ENCODE peak calls at places on chromosomes 16 and 17, in nine cellular contexts. H is RCC 7860; Z is effector memory CD4-positive, alpha-beta T cell; N is activated B cell treated with CpG ODN at 0.5 μM for 24 hours; K is Right ventricle myocardium superior; I is non-pigmented ciliary epithelial cell; E is CD8-positive, alpha-beta memory T cell; S is HEK293T; J is GM12891. X is an unnamed sample.

GRCh38 chr16:9090101-9090959 is 1.1 kb upstream of the HAPSTR1 start:
- DNase-seq in H (no peak), Z (peak), N (peak), K (peak), I (no peak), E (peak), S (peak), J (peak), X (peak)

GRCh38 chr16:64629622-64630021 is 492.2 kb downstream of the CDH11 start:
- DNase-seq in H (no peak), Z (no peak), N (no peak), K (no peak), I (no peak), E (no peak), S (no peak), J (no peak), X (no peak)

GRCh38 chr16:13042291-13042690 is 140.9 kb downstream of the SHISA9 start:
- DNase-seq in H (no peak), Z (no peak), N (no peak), K (no peak), I (no peak), E (no peak), S (no peak), J (no peak), X (no peak)

GRCh38 chr17:3557768-3558583 is at the start of gene TRPV3:
- DNase-seq in H (no peak), Z (peak), N (peak), K (peak), I (no peak), E (no peak), S (no peak), J (peak), X (no peak)

GRCh38 chr16:10988879-10989278 is 44.5 kb downstream of the CLEC16A start:
- DNase-seq in H (no peak), Z (no peak), N (no peak), K (no peak), I (no peak), E (no peak), S (no peak), J (no peak), X (no peak)

GRCh38 chr17:53470626-53471025 is 352.1 kb upstream of the KIF2B start:
- DNase-seq in H (peak), Z (no peak), N (no peak), K (no peak), I (no peak), E (no peak), S (no peak), J (no peak), X (no peak)

GRCh38 chr16:1832831-1833454 is 5.9 kb downstream of the FAHD1 start:
- DNase-seq in H (no peak), Z (no peak), N (no peak), K (no peak), I (no peak), E (no peak), S (no peak), J (no peak), X (no peak)

GRCh38 chr17:8946476-8946875 is 19.0 kb downstream of the PIK3R5 start:
- DNase-seq in H (no peak), Z (no peak), N (no peak), K (no peak), I (no peak), E (no peak), S (no peak), J (no peak), X (no peak)

GRCh38 chr17:15257316-15257925 is 7.7 kb downstream of the PMP22 start:
- DNase-seq in H (peak), Z (peak), N (peak), K (peak), I (no peak), E (peak), S (peak), J (peak), X (peak)

GRCh38 chr17:39627717-39628516 is 1.2 kb downstream of the PPP1R1B start:
- DNase-seq in H (no peak), Z (no peak), N (no peak), K (no peak), I (no peak), E (no peak), S (no peak), J (no peak), X (no peak)

GRCh38 chr16:50841081-50841886 is 99.4 kb downstream of the CYLD start:
- DNase-seq in H (no peak), Z (no peak), N (no peak), K (no peak), I (no peak), E (peak), S (no peak), J (no peak), X (no peak)